ENCODE peak calls at places on chromosomes 16 and 17, in seven cellular contexts. One of them, this sample, is unnamed.

GRCh38 chr16:50615891-50616290 is 65.2 kb downstream of the SNX20 start:
- DNase-seq in HCT116: no peak
- DNase-seq in K562: no peak
- DNase-seq in H1: no peak
- DNase-seq in transverse colon: no peak
- DNase-seq in breast epithelium: no peak
- DNase-seq in stomach: no peak
- DNase-seq in this sample: no peak

GRCh38 chr17:79922798-79923197 is 83.6 kb upstream of the CBX4 start:
- DNase-seq in HCT116: no peak
- DNase-seq in K562: no peak
- DNase-seq in transverse colon: no peak
- DNase-seq in H1: no peak
- DNase-seq in stomach: no peak
- DNase-seq in breast epithelium: no peak
- DNase-seq in this sample: no peak

GRCh38 chr17:19306160-19307111 is 56.1 kb downstream of the B9D1 start:
- DNase-seq in breast epithelium: no peak
- DNase-seq in stomach: peak; percentile 30
- DNase-seq in H1: no peak
- DNase-seq in transverse colon: peak; percentile 48
- DNase-seq in HCT116: no peak
- DNase-seq in K562: no peak
- DNase-seq in this sample: no peak

GRCh38 chr17:61291457-61292311 is 108.0 kb upstream of the TBX2 start:
- DNase-seq in K562: no peak
- DNase-seq in stomach: no peak
- DNase-seq in HCT116: no peak
- DNase-seq in breast epithelium: no peak
- DNase-seq in H1: no peak
- DNase-seq in transverse colon: no peak
- DNase-seq in this sample: no peak

GRCh38 chr17:29069526-29070041 is 26.6 kb downstream of the PIPOX start:
- DNase-seq in transverse colon: no peak
- DNase-seq in HCT116: no peak
- DNase-seq in H1: no peak
- DNase-seq in stomach: no peak
- DNase-seq in K562: peak; percentile 83
- DNase-seq in breast epithelium: no peak
- DNase-seq in this sample: no peak

GRCh38 chr16:9115277-9115676 is 23.8 kb downstream of the HAPSTR1 start:
- DNase-seq in stomach: no peak
- DNase-seq in transverse colon: no peak
- DNase-seq in breast epithelium: no peak
- DNase-seq in HCT116: no peak
- DNase-seq in K562: no peak
- DNase-seq in H1: no peak
- DNase-seq in this sample: no peak

GRCh38 chr16:83992624-83993023 is 24.6 kb downstream of the NECAB2 start:
- DNase-seq in HCT116: no peak
- DNase-seq in K562: no peak
- DNase-seq in H1: no peak
- DNase-seq in stomach: no peak
- DNase-seq in breast epithelium: no peak
- DNase-seq in transverse colon: no peak
- DNase-seq in this sample: no peak

GRCh38 chr17:64938925-64939474 is 19.7 kb upstream of the LRRC37A3 start:
- DNase-seq in K562: peak; percentile 82
- DNase-seq in H1: peak; percentile 25
- DNase-seq in transverse colon: peak; percentile 64
- DNase-seq in stomach: peak; percentile 64
- DNase-seq in breast epithelium: no peak
- DNase-seq in HCT116: no peak
- DNase-seq in this sample: no peak

GRCh38 chr16:65180986-65181710 is 59.3 kb upstream of the CDH11 start:
- DNase-seq in HCT116: no peak
- DNase-seq in stomach: no peak
- DNase-seq in breast epithelium: no peak
- DNase-seq in H1: no peak
- DNase-seq in transverse colon: no peak
- DNase-seq in K562: no peak
- DNase-seq in this sample: no peak

GRCh38 chr17:74864866-74865395 is 5.2 kb upstream of the GRIN2C start:
- DNase-seq in stomach: peak; percentile 75
- DNase-seq in HCT116: peak; percentile 44
- DNase-seq in H1: no peak
- DNase-seq in transverse colon: peak; percentile 79
- DNase-seq in K562: peak; percentile 79
- DNase-seq in breast epithelium: peak; percentile 80
- DNase-seq in this sample: peak; percentile 47

GRCh38 chr17:9824094-9824493 is 1.6 kb upstream of the GLP2R start:
- DNase-seq in K562: peak; percentile 23
- DNase-seq in H1: no peak
- DNase-seq in HCT116: no peak
- DNase-seq in transverse colon: no peak
- DNase-seq in stomach: no peak
- DNase-seq in breast epithelium: no peak
- DNase-seq in this sample: no peak

GRCh38 chr16:1152651-1153259 is at the start of gene CACNA1H:
- DNase-seq in K562: peak; percentile 95
- DNase-seq in transverse colon: no peak
- DNase-seq in HCT116: no peak
- DNase-seq in stomach: no peak
- DNase-seq in breast epithelium: no peak
- DNase-seq in H1: no peak
- DNase-seq in this sample: no peak

GRCh38 chr16:678858-679807 is 1.1 kb upstream of the STUB1 start:
- DNase-seq in H1: no peak
- DNase-seq in K562: peak; percentile 75
- DNase-seq in HCT116: no peak
- DNase-seq in transverse colon: peak; percentile 74
- DNase-seq in breast epithelium: no peak
- DNase-seq in stomach: peak; percentile 76
- DNase-seq in this sample: no peak

GRCh38 chr16:57893559-57894389 is 77.2 kb downstream of the CNGB1 start:
- DNase-seq in stomach: no peak
- DNase-seq in HCT116: no peak
- DNase-seq in H1: no peak
- DNase-seq in K562: no peak
- DNase-seq in breast epithelium: no peak
- DNase-seq in transverse colon: no peak
- DNase-seq in this sample: no peak

GRCh38 chr17:44846206-44846605 is 1.5 kb upstream of the HIGD1B start:
- DNase-seq in K562: no peak
- DNase-seq in transverse colon: no peak
- DNase-seq in breast epithelium: no peak
- DNase-seq in HCT116: no peak
- DNase-seq in stomach: no peak
- DNase-seq in H1: no peak
- DNase-seq in this sample: no peak

GRCh38 chr17:44847581-44847980 is at the start of gene HIGD1B:
- DNase-seq in K562: no peak
- DNase-seq in HCT116: no peak
- DNase-seq in H1: no peak
- DNase-seq in transverse colon: no peak
- DNase-seq in stomach: no peak
- DNase-seq in breast epithelium: no peak
- DNase-seq in this sample: no peak

GRCh38 chr17:44850025-44850424 is 2.3 kb downstream of the HIGD1B start:
- DNase-seq in transverse colon: no peak
- DNase-seq in breast epithelium: no peak
- DNase-seq in K562: no peak
- DNase-seq in H1: no peak
- DNase-seq in HCT116: no peak
- DNase-seq in stomach: no peak
- DNase-seq in this sample: no peak

GRCh38 chr17:44848961-44849489 is 1.3 kb downstream of the HIGD1B start:
- DNase-seq in breast epithelium: no peak
- DNase-seq in stomach: no peak
- DNase-seq in H1: no peak
- DNase-seq in transverse colon: no peak
- DNase-seq in HCT116: no peak
- DNase-seq in K562: no peak
- DNase-seq in this sample: no peak

DNA sequence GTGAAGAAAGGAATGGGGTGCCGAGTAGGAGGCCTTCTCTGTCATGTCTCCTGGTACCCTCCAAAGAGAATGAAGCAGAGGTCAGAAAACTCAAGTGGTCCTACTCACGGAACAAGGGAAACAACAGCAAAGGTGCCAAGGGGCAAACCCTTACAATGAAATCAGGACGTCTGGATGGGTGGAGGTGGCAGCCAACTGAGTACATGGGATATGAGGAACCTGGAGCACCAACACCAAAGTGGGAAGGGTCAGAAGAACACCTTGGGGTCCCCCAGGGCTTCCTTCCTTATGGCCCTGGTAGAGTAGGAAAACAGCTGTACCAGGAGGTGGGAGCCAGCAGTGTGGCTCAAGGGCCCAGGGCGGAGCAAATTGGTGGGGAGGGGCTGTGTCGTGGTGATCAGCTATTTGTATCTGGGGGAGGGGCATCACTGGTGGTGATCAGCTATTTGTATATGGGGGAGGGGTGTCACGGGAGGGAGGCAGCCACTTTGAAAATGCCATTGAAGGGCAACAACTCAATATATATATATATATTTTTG is 643 bp downstream of the HIGD1B start:
- DNase-seq in transverse colon: no peak
- DNase-seq in H1: no peak
- DNase-seq in breast epithelium: no peak
- DNase-seq in K562: no peak
- DNase-seq in HCT116: no peak
- DNase-seq in stomach: no peak
- DNase-seq in this sample: no peak
- H3K4me1 ChIP-seq in transverse colon: peaks cover 5% of the 10 kb centered on the region
- H3K4me1 ChIP-seq in H1: peaks cover 6% of the 10 kb centered on the region
- H3K4me1 ChIP-seq in breast epithelium: no peaks in the 10 kb centered on the region
- H3K4me1 ChIP-seq in K562: no peaks in the 10 kb centered on the region
- H3K4me1 ChIP-seq in HCT116: peaks cover 3% of the 10 kb centered on the region
- H3K4me1 ChIP-seq in stomach: no peaks in the 10 kb centered on the region
- H3K4me1 ChIP-seq in this sample: no peaks in the 10 kb centered on the region

GRCh38 chr17:1174490-1174889 is 5.3 kb downstream of the ABR start:
- DNase-seq in HCT116: no peak
- DNase-seq in transverse colon: no peak
- DNase-seq in H1: no peak
- DNase-seq in K562: no peak
- DNase-seq in breast epithelium: no peak
- DNase-seq in stomach: no peak
- DNase-seq in this sample: no peak
- H3K27ac ChIP-seq in HCT116: no peak overlapping the region
- H3K27ac ChIP-seq in transverse colon: no peak overlapping the region
- H3K27ac ChIP-seq in H1: no peak overlapping the region
- H3K27ac ChIP-seq in K562: no peak overlapping the region
- H3K27ac ChIP-seq in breast epithelium: no peak overlapping the region
- H3K27ac ChIP-seq in stomach: peak overlapping the region; percentile 46
- H3K27ac ChIP-seq in this sample: no peak overlapping the region

DNA sequence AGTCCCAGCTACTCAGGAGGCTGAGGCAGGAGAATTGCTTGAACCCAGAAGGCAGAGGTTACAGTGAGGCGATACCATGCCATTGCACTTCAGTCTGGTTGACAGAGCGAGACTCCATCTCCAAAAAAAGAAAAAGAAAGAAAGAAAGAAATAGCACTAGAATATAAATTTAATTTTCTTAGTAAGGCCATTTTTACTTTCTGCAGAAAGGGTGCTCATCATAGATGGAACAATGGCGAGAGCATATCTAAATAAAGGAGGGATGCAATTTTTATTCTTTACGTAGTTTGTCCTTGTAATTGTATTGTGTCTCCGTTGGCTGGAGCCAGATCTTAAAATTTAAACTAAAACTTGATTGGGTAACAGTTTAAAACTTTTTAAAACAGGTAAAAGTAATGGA is 85.6 kb upstream of the RPRML start:
- DNase-seq in breast epithelium: no peak
- DNase-seq in H1: no peak
- DNase-seq in stomach: no peak
- DNase-seq in K562: no peak
- DNase-seq in transverse colon: no peak
- DNase-seq in HCT116: no peak
- DNase-seq in this sample: no peak
- TF ChIP-seq POLR2AphosphoS5 in breast epithelium: no peak
- TF ChIP-seq POLR2AphosphoS5 in H1: no peak
- TF ChIP-seq POLR2AphosphoS5 in stomach: no peak
- TF ChIP-seq POLR2AphosphoS5 in K562: no peak
- TF ChIP-seq POLR2AphosphoS5 in transverse colon: no peak
- TF ChIP-seq POLR2AphosphoS5 in HCT116: no peak
- TF ChIP-seq POLR2AphosphoS5 in this sample: no peak

GRCh38 chr16:82788225-82788624 is 161.5 kb downstream of the CDH13 start:
- DNase-seq in breast epithelium: no peak
- DNase-seq in transverse colon: no peak
- DNase-seq in H1: no peak
- DNase-seq in K562: no peak
- DNase-seq in stomach: no peak
- DNase-seq in HCT116: no peak
- DNase-seq in this sample: no peak

GRCh38 chr16:82788919-82789318 is 162.2 kb downstream of the CDH13 start:
- DNase-seq in H1: no peak
- DNase-seq in stomach: no peak
- DNase-seq in breast epithelium: no peak
- DNase-seq in HCT116: no peak
- DNase-seq in transverse colon: no peak
- DNase-seq in K562: no peak
- DNase-seq in this sample: no peak

GRCh38 chr16:82782715-82783251 is 156.0 kb downstream of the CDH13 start:
- DNase-seq in H1: no peak
- DNase-seq in breast epithelium: no peak
- DNase-seq in stomach: no peak
- DNase-seq in transverse colon: peak; percentile 78
- DNase-seq in K562: no peak
- DNase-seq in HCT116: no peak
- DNase-seq in this sample: no peak

GRCh38 chr16:82784567-82784956 is 157.8 kb downstream of the CDH13 start:
- DNase-seq in H1: no peak
- DNase-seq in K562: no peak
- DNase-seq in transverse colon: no peak
- DNase-seq in breast epithelium: no peak
- DNase-seq in stomach: no peak
- DNase-seq in HCT116: no peak
- DNase-seq in this sample: no peak

GRCh38 chr16:82783933-82784566 is 157.3 kb downstream of the CDH13 start:
- DNase-seq in transverse colon: peak; percentile 52
- DNase-seq in H1: no peak
- DNase-seq in K562: no peak
- DNase-seq in HCT116: no peak
- DNase-seq in stomach: no peak
- DNase-seq in breast epithelium: no peak
- DNase-seq in this sample: no peak
- H3K4me1 ChIP-seq in transverse colon: peaks cover 43% of the 10 kb centered on the region
- H3K4me1 ChIP-seq in H1: peaks cover 6% of the 10 kb centered on the region
- H3K4me1 ChIP-seq in K562: no peaks in the 10 kb centered on the region
- H3K4me1 ChIP-seq in HCT116: no peaks in the 10 kb centered on the region
- H3K4me1 ChIP-seq in stomach: peaks cover 6% of the 10 kb centered on the region
- H3K4me1 ChIP-seq in breast epithelium: no peaks in the 10 kb centered on the region
- H3K4me1 ChIP-seq in this sample: no peaks in the 10 kb centered on the region

DNA sequence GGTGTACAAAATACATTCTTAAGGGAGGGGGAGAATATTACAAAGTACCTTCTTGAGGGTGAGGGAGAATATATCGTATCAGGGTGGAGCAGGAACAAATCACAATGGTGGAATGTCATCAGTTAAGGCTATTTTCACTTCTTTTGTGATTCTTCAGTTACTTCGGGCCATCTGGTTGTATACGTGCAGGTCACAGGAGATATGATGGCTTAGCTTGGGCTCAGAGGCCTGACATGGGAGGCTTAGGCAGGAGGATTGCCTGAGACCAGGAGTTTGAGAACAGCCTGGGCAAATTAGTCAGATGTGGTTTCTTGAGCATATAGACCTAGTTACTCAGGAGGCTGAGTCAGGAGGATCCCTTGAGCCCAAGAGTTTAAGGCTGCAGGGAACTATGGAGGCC is 13.1 kb downstream of the ODAD4 start:
- DNase-seq in transverse colon: no peak
- DNase-seq in HCT116: no peak
- DNase-seq in K562: no peak
- DNase-seq in H1: no peak
- DNase-seq in breast epithelium: no peak
- DNase-seq in stomach: no peak
- DNase-seq in this sample: no peak
- H3K27ac ChIP-seq in transverse colon: no peak overlapping the region
- H3K27ac ChIP-seq in HCT116: no peak overlapping the region
- H3K27ac ChIP-seq in K562: no peak overlapping the region
- H3K27ac ChIP-seq in H1: no peak overlapping the region
- H3K27ac ChIP-seq in breast epithelium: no peak overlapping the region
- H3K27ac ChIP-seq in stomach: no peak overlapping the region
- H3K27ac ChIP-seq in this sample: no peak overlapping the region

This sample was measured in Panc1.